ENCODE peak calls at places on chromosomes 16 and 17, in eight cellular contexts. T is astrocyte of the spinal cord, B is neural progenitor cell, W is pancreas, X is dorsolateral prefrontal cortex, A is tibial artery, O is kidney epithelial cell, I is GM23338. K is an unnamed sample.

GRCh38 chr17:75345514-75346167 is 56.4 kb upstream of the SLC25A19 start:
- DNase-seq in W (no peak), A (no peak), O (no peak), B (peak; percentile 26), I (peak; percentile 71), T (no peak), X (no peak), K (no peak)

GRCh38 chr16:4110065-4110464 is 6.2 kb downstream of the ADCY9 start:
- DNase-seq in W (no peak), B (no peak), I (no peak), O (no peak), A (no peak), X (no peak), T (no peak), K (no peak)

GRCh38 chr17:77042688-77043330 is 98.0 kb upstream of the SEC14L1 start:
- DNase-seq in A (no peak), O (no peak), T (no peak), X (no peak), W (no peak), I (no peak), B (no peak), K (no peak)

GRCh38 chr16:66843191-66843590 is 1.0 kb upstream of the CA7 start:
- DNase-seq in T (no peak), W (no peak), X (no peak), O (no peak), B (no peak), A (no peak), I (no peak), K (no peak)

GRCh38 chr16:972316-973002 is 1.7 kb upstream of the LMF1 start:
- DNase-seq in W (peak; percentile 90), T (no peak), I (no peak), A (no peak), X (peak; percentile 92), B (peak; percentile 85), O (no peak), K (no peak)

GRCh38 chr16:29310852-29311314 is 95.6 kb downstream of the NPIPB11 start:
- DNase-seq in B (no peak), W (peak; percentile 93), X (no peak), T (no peak), O (no peak), A (peak; percentile 55), I (no peak), K (no peak)

GRCh38 chr17:50057521-50057991 is 1.6 kb downstream of the ITGA3 start:
- DNase-seq in B (no peak), I (no peak), A (no peak), O (no peak), T (no peak), X (no peak), W (no peak), K (no peak)

GRCh38 chr17:28897769-28898259 is 281 bp upstream of the FLOT2 start:
- DNase-seq in T (no peak), X (no peak), B (no peak), I (no peak), O (no peak), W (no peak), A (peak; percentile 27), K (no peak)

GRCh38 chr17:72726936-72727335 is 365.6 kb downstream of the SLC39A11 start:
- DNase-seq in W (no peak), O (peak; percentile 48), T (peak; percentile 37), A (no peak), X (no peak), I (no peak), B (no peak), K (no peak)

GRCh38 chr16:17160285-17160854 is 310.4 kb downstream of the XYLT1 start:
- DNase-seq in T (peak; percentile 61), A (no peak), B (peak; percentile 63), X (no peak), W (no peak), O (no peak), I (peak; percentile 42), K (no peak)

GRCh38 chr16:69520800-69521602 is 44.8 kb upstream of the NFAT5 start:
- DNase-seq in W (no peak), A (no peak), I (no peak), T (no peak), X (no peak), B (no peak), O (no peak), K (no peak)

GRCh38 chr17:78135858-78136500 is 5.4 kb downstream of the TMC8 start:
- DNase-seq in A (no peak), O (no peak), I (no peak), W (no peak), X (no peak), T (no peak), B (no peak), K (no peak)

GRCh38 chr17:78140169-78141051 is 5.8 kb upstream of the C17orf99 start:
- DNase-seq in X (no peak), A (peak; percentile 81), W (peak; percentile 97), O (no peak), I (peak; percentile 100), B (peak; percentile 98), T (peak; percentile 73), K (no peak)

GRCh38 chr17:78134899-78135385 is 4.4 kb downstream of the TMC8 start:
- DNase-seq in A (no peak), I (no peak), W (no peak), X (no peak), O (no peak), T (no peak), B (no peak), K (no peak)

GRCh38 chr17:78138204-78139060 is 7.8 kb upstream of the C17orf99 start:
- DNase-seq in T (no peak), A (no peak), X (no peak), I (no peak), B (no peak), W (no peak), O (no peak), K (no peak)

GRCh38 chr17:78137392-78138203 is 7.0 kb downstream of the TMC8 start:
- DNase-seq in W (peak; percentile 69), B (no peak), A (no peak), O (no peak), X (no peak), I (peak; percentile 57), T (no peak), K (no peak)
- TF ChIP-seq CTCF in W (no peak), B (peak; percentile 49), A (no peak), O (peak; percentile 35), X (no peak), I (peak; percentile 75), T (peak; percentile 49), K (peak; percentile 33)

GRCh38 chr16:2814757-2815298 is 2.2 kb upstream of the PRSS21 start:
- DNase-seq in A (no peak), T (no peak), B (no peak), O (no peak), I (no peak), X (peak; percentile 4), W (no peak), K (no peak)

GRCh38 chr16:2817496-2818277 is 650 bp downstream of the PRSS21 start:
- DNase-seq in X (peak; percentile 20), T (no peak), A (no peak), I (no peak), W (no peak), B (no peak), O (no peak), K (no peak)

GRCh38 chr16:2818278-2818876 is 1.3 kb downstream of the PRSS21 start:
- DNase-seq in I (no peak), X (no peak), A (no peak), W (no peak), T (no peak), B (no peak), O (no peak), K (no peak)

GRCh38 chr16:2815299-2815771 is 1.7 kb upstream of the PRSS21 start:
- DNase-seq in B (no peak), O (no peak), W (no peak), A (no peak), X (peak; percentile 13), T (no peak), I (no peak), K (no peak)

GRCh38 chr16:2816751-2817495 is at the start of gene PRSS21:
- DNase-seq in O (no peak), A (no peak), W (no peak), I (peak; percentile 68), X (peak; percentile 22), T (no peak), B (no peak), K (no peak)
- TF ChIP-seq CTCF in O (peak; percentile 28), A (no peak), W (no peak), I (peak; percentile 71), X (no peak), T (no peak), B (peak; percentile 18), K (no peak)

GRCh38 chr17:19645608-19646250 is 2.8 kb upstream of the ALDH3A2 start:
- DNase-seq in W (no peak), A (peak; percentile 29), B (peak; percentile 70), I (peak; percentile 81), T (no peak), O (no peak), X (peak; percentile 39), K (no peak)
- TF ChIP-seq CTCF in W (no peak), A (peak; percentile 19), B (peak; percentile 93), I (peak; percentile 85), T (peak; percentile 43), O (peak; percentile 44), X (peak; percentile 61), K (peak; percentile 30)

GRCh38 chr17:3526971-3527370 is 30.6 kb downstream of the TRPV3 start:
- DNase-seq in A (no peak), I (no peak), W (no peak), T (no peak), O (no peak), X (no peak), B (no peak), K (no peak)

GRCh38 chr17:3528604-3529511 is 28.8 kb downstream of the TRPV3 start:
- DNase-seq in A (no peak), X (peak; percentile 44), I (no peak), O (no peak), T (peak; percentile 47), W (no peak), B (peak; percentile 42), K (no peak)

GRCh38 chr17:3526491-3526890 is 31.1 kb downstream of the TRPV3 start:
- DNase-seq in W (no peak), A (no peak), T (no peak), I (no peak), B (no peak), X (no peak), O (no peak), K (no peak)

GRCh38 chr17:3527468-3527867 is 30.1 kb downstream of the TRPV3 start:
- DNase-seq in O (no peak), X (no peak), T (no peak), A (no peak), I (no peak), W (no peak), B (no peak), K (no peak)

DNA sequence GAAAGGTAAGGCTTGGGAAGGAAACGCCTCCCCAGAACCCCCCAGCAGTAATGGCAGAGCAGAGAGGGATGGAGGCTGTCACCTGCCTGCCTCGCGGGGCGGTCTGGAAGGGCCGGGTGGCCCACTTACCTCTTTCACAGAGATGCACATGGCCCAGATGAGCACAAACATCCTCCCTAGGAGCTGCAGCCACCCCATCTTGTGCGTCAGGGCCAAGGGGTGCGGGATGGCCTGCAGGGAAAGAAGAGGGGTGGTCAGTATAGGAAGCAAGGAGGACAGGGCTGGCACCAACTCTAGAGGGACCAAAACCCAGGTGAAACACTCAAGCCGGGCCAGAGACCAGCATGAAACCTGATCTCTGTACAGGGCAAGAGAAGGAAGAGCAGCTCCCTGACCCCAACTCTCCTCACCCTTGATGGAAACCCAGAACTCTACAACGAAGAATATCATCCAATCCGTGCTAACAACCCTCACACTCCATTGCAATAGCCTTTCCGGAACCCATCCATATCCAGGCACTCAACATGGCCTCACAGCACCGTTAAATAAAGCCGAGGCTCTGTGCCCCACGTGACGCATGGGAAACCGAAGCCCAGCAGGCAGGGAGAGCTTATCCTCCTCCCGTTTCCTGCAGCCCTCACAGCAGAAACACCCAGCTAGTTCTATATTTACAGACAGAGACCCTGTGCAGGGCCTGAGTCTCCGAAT is 29.6 kb downstream of the TRPV3 start:
- DNase-seq in T (peak; percentile 8), B (no peak), O (no peak), A (no peak), I (no peak), W (no peak), X (peak; percentile 16), K (no peak)
- TF ChIP-seq CTCF in T (no peak), B (no peak), O (no peak), A (no peak), I (no peak), W (no peak), X (no peak), K (no peak)

K was measured in BJ.